ENCODE peak calls at places on chromosomes 2 and 18, in five cellular contexts. L is GM03348, V is nephron progenitor cell, Y is HFF-Myc, S is Calu3. E is an unnamed sample.

GRCh38 chr2:131040661-131041401 is 52.4 kb downstream of the FAM168B start:
- DNase-seq in L (no peak), V (no peak), Y (no peak), S (no peak), E (no peak)

GRCh38 chr18:7987284-7987976 is 420.3 kb downstream of the PTPRM start:
- DNase-seq in L (peak), V (no peak), Y (peak), S (no peak), E (no peak)

GRCh38 chr2:86238354-86238753 is 39.1 kb downstream of the MRPL35 start:
- DNase-seq in L (no peak), V (no peak), Y (no peak), S (no peak), E (no peak)

GRCh38 chr18:69839989-69840388 is 107.7 kb downstream of the CD226 start:
- DNase-seq in L (no peak), V (no peak), Y (no peak), S (no peak), E (no peak)

GRCh38 chr2:52222128-52222527 is 1190.2 kb upstream of the NRXN1 start:
- DNase-seq in L (peak), V (no peak), Y (no peak), S (no peak), E (no peak)

GRCh38 chr2:41965886-41966285 is 81.9 kb upstream of the PKDCC start:
- DNase-seq in L (peak), V (no peak), Y (no peak), S (no peak), E (no peak)

GRCh38 chr18:12559319-12559718 is 98.6 kb downstream of the SPIRE1 start:
- DNase-seq in L (no peak), V (no peak), Y (no peak), S (no peak), E (no peak)

GRCh38 chr18:44786697-44787096 is 106.0 kb downstream of the SETBP1 start:
- DNase-seq in L (no peak), V (peak), Y (no peak), S (no peak), E (no peak)

GRCh38 chr2:161796192-161796591 is 172.0 kb downstream of the SLC4A10 start:
- DNase-seq in L (peak), V (no peak), Y (no peak), S (no peak), E (no peak)

GRCh38 chr2:89842180-89842908 is 1150.9 kb downstream of the RPIA start:
- DNase-seq in L (peak), V (no peak), Y (no peak), S (no peak), E (no peak)

GRCh38 chr2:148687543-148687942 is 43.0 kb downstream of the EPC2 start:
- DNase-seq in L (no peak), V (no peak), Y (no peak), S (no peak), E (no peak)

GRCh38 chr2:197121756-197122385 is 188.7 kb downstream of the ANKRD44 start:
- DNase-seq in L (no peak), V (no peak), Y (no peak), S (no peak), E (no peak)

GRCh38 chr2:217286833-217287232 is 427.0 kb upstream of the TNP1 start:
- DNase-seq in L (peak), V (no peak), Y (no peak), S (no peak), E (no peak)

GRCh38 chr2:10159486-10160160 is 37.1 kb downstream of the RRM2 start:
- DNase-seq in L (no peak), V (no peak), Y (no peak), S (no peak), E (no peak)

GRCh38 chr2:53040536-53041229 is 726.9 kb upstream of the CHAC2 start:
- DNase-seq in L (no peak), V (no peak), Y (no peak), S (no peak), E (no peak)

GRCh38 chr2:135022952-135023880 is 24.0 kb downstream of the MAP3K19 start:
- DNase-seq in L (no peak), V (no peak), Y (no peak), S (no peak), E (no peak)

GRCh38 chr2:229489016-229489415 is 217.9 kb upstream of the PID1 start:
- DNase-seq in L (peak), V (no peak), Y (no peak), S (no peak), E (no peak)

GRCh38 chr2:240399419-240400318 is 35.8 kb upstream of the GPC1 start:
- DNase-seq in L (peak), V (no peak), Y (no peak), S (no peak), E (no peak)

GRCh38 chr2:201257381-201257940 is 2.9 kb upstream of the CASP8 start:
- DNase-seq in L (peak), V (no peak), Y (no peak), S (peak), E (no peak)

E was measured in glomerular endothelial cell.